ENCODE peak calls at places on chromosomes 16 and 17, in four cellular contexts. G, H, Z and U are unnamed samples.

GRCh38 chr16:683396-684066 is 603 bp downstream of the JMJD8 start:
- DNase-seq in Z (no peak), G (no peak), H (peak), U (no peak)

GRCh38 chr16:86823895-86824671 is 245.7 kb downstream of the FOXL1 start:
- DNase-seq in H (no peak), G (no peak), Z (no peak), U (no peak)

GRCh38 chr17:80228477-80228876 is 8.2 kb downstream of the SLC26A11 start:
- DNase-seq in G (no peak), H (no peak), Z (no peak), U (no peak)

GRCh38 chr17:45371414-45372324 is 54.8 kb upstream of the MAP3K14 start:
- DNase-seq in Z (peak), H (peak), G (no peak), U (peak)

GRCh38 chr17:62781356-62781755 is 26.8 kb downstream of the MARCHF10 start:
- DNase-seq in Z (no peak), H (no peak), G (no peak), U (no peak)

GRCh38 chr17:16473286-16474011 is 18.5 kb downstream of the LRRC75A start:
- DNase-seq in Z (no peak), G (no peak), H (no peak), U (no peak)

GRCh38 chr17:55527520-55528118 is 16.4 kb upstream of the SMIM36 start:
- DNase-seq in G (no peak), H (peak), Z (peak), U (peak)

GRCh38 chr17:61209524-61209923 is 190.1 kb upstream of the TBX2 start:
- DNase-seq in G (no peak), H (no peak), Z (no peak), U (no peak)

GRCh38 chr16:26856271-26856670 is 210.5 kb upstream of the C16orf82 start:
- DNase-seq in G (no peak), H (no peak), Z (no peak), U (no peak)

GRCh38 chr17:27553019-27553511 is 77.9 kb upstream of the LGALS9 start:
- DNase-seq in G (no peak), H (peak), Z (no peak), U (no peak)

GRCh38 chr16:79811541-79811940 is 211.0 kb upstream of the MAF start:
- DNase-seq in H (no peak), G (no peak), Z (no peak), U (no peak)

GRCh38 chr17:12242390-12242954 is 221.8 kb downstream of the MAP2K4 start:
- DNase-seq in Z (no peak), H (no peak), G (no peak), U (no peak)

GRCh38 chr17:67520916-67521772 is 144.1 kb downstream of the PITPNC1 start:
- DNase-seq in G (no peak), Z (no peak), H (no peak), U (no peak)

GRCh38 chr17:49548506-49549310 is 27.0 kb upstream of the NXPH3 start:
- DNase-seq in H (peak), G (peak), Z (peak), U (peak)
- TF ChIP-seq NR3C1 in H (no peak), G (no peak), Z (no peak), U (no peak)

GRCh38 chr16:3112881-3113574 is 642 bp downstream of the ZNF205 start:
- DNase-seq in H (no peak), Z (no peak), G (peak), U (no peak)

GRCh38 chr16:3115561-3115960 is 3.2 kb downstream of the ZNF205 start:
- DNase-seq in H (no peak), Z (no peak), G (peak), U (peak)

GRCh38 chr16:3115011-3115410 is 2.6 kb downstream of the ZNF205 start:
- DNase-seq in Z (no peak), H (no peak), G (no peak), U (no peak)

GRCh38 chr16:3113765-3114479 is 1.5 kb downstream of the ZNF205 start:
- DNase-seq in Z (no peak), G (peak), H (peak), U (no peak)

DNA sequence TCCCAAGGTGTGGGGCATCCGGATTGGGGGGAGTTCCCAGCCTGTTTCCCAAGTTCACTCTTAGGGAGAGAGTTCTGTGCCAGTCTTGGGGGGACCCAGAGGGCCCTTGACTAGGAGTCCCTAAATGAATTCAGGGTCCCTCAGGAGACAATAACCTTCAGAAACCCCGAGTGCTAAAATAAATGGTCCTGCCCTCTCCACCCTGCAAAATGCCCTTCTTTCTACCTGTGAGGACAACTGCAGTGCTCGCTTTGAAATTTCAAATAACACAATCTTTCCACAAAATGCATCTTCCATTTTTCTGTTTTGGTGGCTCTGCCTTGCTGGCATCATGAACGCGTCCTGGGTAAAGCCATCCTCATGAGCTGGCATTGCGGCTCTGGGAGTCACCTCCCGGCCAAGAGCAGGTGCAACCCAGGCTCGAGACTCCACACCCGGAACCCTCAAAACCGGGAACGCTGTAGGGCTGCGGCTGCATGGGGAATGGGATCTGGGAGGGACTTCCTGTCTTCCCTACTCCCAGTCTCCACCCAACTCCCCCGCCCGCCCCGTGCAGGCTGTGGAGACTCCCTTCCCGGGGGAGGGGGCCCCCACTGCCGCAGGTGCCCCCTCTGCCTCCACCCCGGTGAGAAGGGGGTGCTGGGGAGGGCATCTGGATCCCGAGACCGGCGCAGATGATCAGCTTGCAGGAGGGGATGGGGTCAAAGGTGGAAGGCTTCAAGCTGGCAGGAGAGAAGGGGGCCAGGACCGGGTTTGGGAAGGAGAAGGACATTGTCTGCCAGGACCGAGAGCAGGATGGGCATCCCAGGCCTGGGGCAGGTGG is at the start of gene ZNF205:
- DNase-seq in Z (peak), G (peak), H (peak), U (peak)
- TF ChIP-seq NR3C1 in Z (no peak), G (no peak), H (no peak), U (no peak)

GRCh38 chr17:77542551-77543490 is 402.1 kb downstream of the SEC14L1 start:
- DNase-seq in H (peak), G (peak), Z (peak), U (peak)
- TF ChIP-seq NR3C1 in H (no peak), G (no peak), Z (no peak), U (no peak)

GRCh38 chr16:20334396-20334795 is 7.1 kb upstream of the GP2 start:
- DNase-seq in Z (no peak), H (no peak), G (no peak), U (no peak)

GRCh38 chr16:20332411-20332810 is 5.1 kb upstream of the GP2 start:
- DNase-seq in H (no peak), Z (no peak), G (no peak), U (no peak)

GRCh38 chr16:20329392-20330138 is 2.3 kb upstream of the GP2 start:
- DNase-seq in Z (no peak), H (no peak), G (no peak), U (no peak)

GRCh38 chr16:20333120-20333519 is 5.8 kb upstream of the GP2 start:
- DNase-seq in Z (no peak), G (no peak), H (no peak), U (no peak)

GRCh38 chr16:20331635-20332034 is 4.3 kb upstream of the GP2 start:
- DNase-seq in Z (no peak), G (no peak), H (no peak), U (no peak)
- TF ChIP-seq NR3C1 in Z (no peak), G (no peak), H (no peak), U (no peak)

GRCh38 chr16:30033270-30033669 is 2.2 kb upstream of the TLCD3B start:
- DNase-seq in G (peak), Z (no peak), H (no peak), U (no peak)
- TF ChIP-seq NR3C1 in G (no peak), Z (no peak), H (no peak), U (no peak)

DNA sequence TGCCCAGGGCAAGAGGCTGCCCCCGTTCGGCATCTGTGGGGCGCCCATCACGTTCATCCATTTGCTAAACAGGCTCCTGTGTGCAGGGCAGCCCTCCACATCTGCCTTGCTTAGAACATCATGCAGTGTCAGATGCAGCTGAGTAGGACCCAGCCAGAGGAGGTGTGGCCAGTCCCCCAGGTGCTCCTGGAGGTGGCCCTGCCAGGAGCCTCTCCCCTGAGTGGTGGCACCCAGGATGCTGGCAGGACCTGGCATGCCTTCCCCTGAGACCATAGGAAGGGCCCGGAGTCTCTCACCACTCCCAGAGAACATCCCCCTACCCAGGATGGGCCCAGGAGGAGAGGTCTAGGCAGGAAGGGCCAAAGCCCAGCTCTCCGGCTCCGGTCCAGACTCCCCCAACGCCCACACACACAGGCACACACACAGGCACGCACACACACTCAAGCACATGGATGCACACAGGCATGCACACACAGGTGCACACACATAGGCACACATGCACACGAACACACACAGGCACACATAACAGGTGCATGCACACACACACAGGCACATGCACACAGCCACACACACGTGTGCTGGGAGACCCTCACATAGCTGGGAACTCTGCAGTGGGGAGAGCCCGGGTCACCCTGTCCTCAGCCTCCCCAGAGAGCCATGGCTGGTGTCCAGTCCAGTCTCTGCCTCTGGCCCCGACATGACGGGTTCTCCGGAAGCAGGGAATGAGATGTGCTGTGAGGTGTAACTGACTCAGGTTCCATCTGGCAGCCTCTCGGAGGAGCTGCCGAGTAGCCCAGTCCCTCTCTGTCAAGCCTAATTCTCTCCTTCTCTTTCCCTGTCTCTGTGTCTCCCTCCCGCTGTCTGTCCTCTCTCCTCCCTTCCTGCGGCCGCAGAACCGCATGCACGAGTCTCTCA is 74.6 kb downstream of the AMFR start:
- DNase-seq in H (no peak), Z (no peak), G (no peak), U (peak)
- TF ChIP-seq NR3C1 in H (no peak), Z (no peak), G (no peak), U (no peak)

GRCh38 chr16:4372578-4373355 is 1.1 kb downstream of the VASN start:
- DNase-seq in Z (peak), H (peak), G (peak), U (no peak)
- TF ChIP-seq NR3C1 in Z (no peak), H (no peak), G (no peak), U (no peak)

GRCh38 chr17:41475421-41475820 is 5.5 kb downstream of the KRT35 start:
- DNase-seq in H (no peak), G (no peak), Z (no peak), U (no peak)
- TF ChIP-seq NR3C1 in H (no peak), G (no peak), Z (no peak), U (no peak)